ENCODE peak calls at places on chromosome 9, in five cellular contexts. L is MV-4-11, E is left cardiac atrium, J is AG04450, F is epithelial cell of prostate. Q is an unnamed sample.

GRCh38 chr9:134648701-134649525 is 7.3 kb downstream of the COL5A1 start:
- DNase-seq in L (peak; percentile 25), E (no peak), F (no peak), J (no peak), Q (no peak)

GRCh38 chr9:130417602-130418001 is 27.2 kb upstream of the ASS1 start:
- DNase-seq in J (no peak), F (no peak), E (no peak), L (no peak), Q (no peak)

GRCh38 chr9:89375181-89375760 is 57.0 kb downstream of the SECISBP2 start:
- DNase-seq in J (no peak), E (no peak), L (peak; percentile 60), F (no peak), Q (no peak)

GRCh38 chr9:113361304-113362018 is 12.1 kb downstream of the BSPRY start:
- DNase-seq in E (no peak), L (no peak), J (peak; percentile 13), F (no peak), Q (no peak)

GRCh38 chr9:26745111-26745510 is 147.5 kb downstream of the CAAP1 start:
- DNase-seq in E (no peak), J (no peak), F (no peak), L (no peak), Q (no peak)

GRCh38 chr9:138020120-138020794 is 142.7 kb downstream of the CACNA1B start:
- DNase-seq in J (no peak), L (no peak), F (no peak), E (no peak), Q (no peak)

GRCh38 chr9:81609782-81610738 is 79.3 kb downstream of the TLE1 start:
- DNase-seq in L (peak; percentile 94), F (no peak), E (no peak), J (no peak), Q (no peak)

GRCh38 chr9:34145165-34145564 is 18.7 kb upstream of the DCAF12 start:
- DNase-seq in J (no peak), F (no peak), E (no peak), L (peak; percentile 17), Q (no peak)

GRCh38 chr9:4011062-4011461 is 288.8 kb downstream of the GLIS3 start:
- DNase-seq in J (no peak), E (no peak), F (no peak), L (no peak), Q (no peak)

GRCh38 chr9:4272141-4272540 is 27.7 kb downstream of the GLIS3 start:
- DNase-seq in F (no peak), L (no peak), J (no peak), E (no peak), Q (no peak)

GRCh38 chr9:133048595-133048994 is 13.2 kb upstream of the CEL start:
- DNase-seq in L (peak; percentile 13), E (no peak), F (no peak), J (no peak), Q (no peak)

GRCh38 chr9:87260171-87260570 is 237.5 kb upstream of the DAPK1 start:
- DNase-seq in J (no peak), F (no peak), E (no peak), L (no peak), Q (no peak)

GRCh38 chr9:121107041-121107440 is 32.3 kb downstream of the CNTRL start:
- DNase-seq in J (no peak), L (peak; percentile 41), F (no peak), E (no peak), Q (no peak)

GRCh38 chr9:79123419-79123818 is 448.3 kb upstream of the TLE4 start:
- DNase-seq in J (no peak), L (no peak), E (no peak), F (no peak), Q (no peak)

GRCh38 chr9:92774274-92774673 is 9.6 kb upstream of the BICD2 start:
- DNase-seq in L (no peak), J (peak; percentile 90), E (no peak), F (peak; percentile 94), Q (no peak)

GRCh38 chr9:136054146-136054545 is 40.9 kb downstream of the NACC2 start:
- DNase-seq in J (no peak), E (no peak), L (no peak), F (no peak), Q (peak; percentile 70)

GRCh38 chr9:98880311-98881015 is 63.2 kb upstream of the COL15A1 start:
- DNase-seq in J (no peak), E (no peak), L (no peak), F (no peak), Q (no peak)

GRCh38 chr9:93149361-93149760 is 15.3 kb upstream of the NINJ1 start:
- DNase-seq in E (no peak), J (no peak), L (no peak), F (no peak), Q (no peak)

GRCh38 chr9:129081388-129081889 is 528 bp downstream of the DOLPP1 start:
- DNase-seq in E (no peak), J (no peak), L (no peak), F (no peak), Q (no peak)

GRCh38 chr9:112249277-112249676 is 74.2 kb upstream of the SUSD1 start:
- DNase-seq in F (peak; percentile 37), E (no peak), L (peak; percentile 38), J (no peak), Q (no peak)

GRCh38 chr9:108442604-108443277 is 413.0 kb downstream of the ACTL7B start:
- DNase-seq in F (no peak), J (peak; percentile 21), L (no peak), E (no peak), Q (no peak)

GRCh38 chr9:2132484-2133082 is 117.4 kb downstream of the SMARCA2 start:
- DNase-seq in F (no peak), E (no peak), J (no peak), L (peak; percentile 23), Q (no peak)

GRCh38 chr9:91034521-91034920 is 232.9 kb downstream of the SYK start:
- DNase-seq in L (no peak), F (no peak), E (no peak), J (no peak), Q (peak; percentile 73)

GRCh38 chr9:126464694-126465441 is 138.2 kb downstream of the MVB12B start:
- DNase-seq in F (no peak), L (no peak), J (no peak), E (no peak), Q (no peak)

GRCh38 chr9:76634356-76635054 is 129.7 kb upstream of the PCA3 start:
- DNase-seq in J (peak; percentile 47), L (peak; percentile 13), F (peak; percentile 27), E (no peak), Q (no peak)

GRCh38 chr9:97528529-97529230 is 27.2 kb downstream of the TMOD1 start:
- DNase-seq in J (no peak), F (no peak), E (no peak), L (no peak), Q (no peak)

GRCh38 chr9:83266618-83267543 is 203.9 kb upstream of the RASEF start:
- DNase-seq in J (no peak), L (no peak), F (no peak), E (peak; percentile 56), Q (no peak)

GRCh38 chr9:129351642-129352151 is 173.6 kb upstream of the IER5L start:
- DNase-seq in F (no peak), L (no peak), J (no peak), E (no peak), Q (no peak)

GRCh38 chr9:35605336-35606137 is 475 bp downstream of the TESK1 start:
- DNase-seq in F (no peak), J (no peak), L (no peak), E (peak; percentile 56), Q (no peak)

GRCh38 chr9:33414263-33414662 is 11.9 kb upstream of the AQP7 start:
- DNase-seq in L (no peak), F (no peak), E (no peak), J (no peak), Q (no peak)

GRCh38 chr9:37999501-38000189 is 69.4 kb downstream of the SHB start:
- DNase-seq in F (no peak), L (no peak), J (no peak), E (no peak), Q (no peak)

GRCh38 chr9:97941323-97941722 is 3.4 kb upstream of the HEMGN start:
- DNase-seq in L (no peak), F (no peak), J (no peak), E (no peak), Q (no peak)

GRCh38 chr9:113509463-113509862 is 45.9 kb downstream of the RGS3 start:
- DNase-seq in F (no peak), E (no peak), J (peak; percentile 52), L (no peak), Q (no peak)

GRCh38 chr9:109355564-109356297 is 34.9 kb upstream of the EPB41L4B start:
- DNase-seq in F (no peak), J (no peak), L (no peak), E (no peak), Q (no peak)

GRCh38 chr9:83219154-83219923 is 156.4 kb upstream of the RASEF start:
- DNase-seq in F (no peak), E (peak; percentile 84), J (no peak), L (peak; percentile 81), Q (no peak)

GRCh38 chr9:36486454-36486932 is 86.2 kb upstream of the MELK start:
- DNase-seq in F (no peak), J (no peak), L (peak; percentile 6), E (no peak), Q (no peak)